ENCODE peak calls at places on chromosome 13, in four cellular contexts. W is substantia nigra; B is stimulated activated CD4-positive, alpha-beta T cell treated with anti-CD3 and anti-CD28 coated beads, Interleukin-15, amount 100 ng/mL, for 1 hour; C is activated T-cell treated with anti-CD3 and anti-CD28 coated beads for 1 hour. P is an unnamed sample.
A peak's percentile ranks its signal among the peaks of the same experiment; 100 is the strongest.

GRCh38 chr13:113967729-113968462 is 6.0 kb downstream of the C13orf46 start:
- DNase-seq in W (no peak), B (no peak), C (no peak), P (no peak)

GRCh38 chr13:105410602-105411001 is 1124.9 kb downstream of the EFNB2 start:
- DNase-seq in W (peak; percentile 17), B (peak; percentile 6), C (peak; percentile 1), P (peak; percentile 12)

GRCh38 chr13:49620170-49620621 is 8.1 kb upstream of the ARL11 start:
- DNase-seq in W (no peak), B (no peak), C (no peak), P (no peak)

GRCh38 chr13:95378603-95379002 is 77.4 kb upstream of the ABCC4 start:
- DNase-seq in W (no peak), B (no peak), C (no peak), P (no peak)

GRCh38 chr13:114019367-114019766 is 45.5 kb upstream of the C13orf46 start:
- DNase-seq in W (no peak), B (peak; percentile 42), C (peak; percentile 39), P (no peak)

GRCh38 chr13:75302031-75302430 is 179.9 kb downstream of the TBC1D4 start:
- DNase-seq in W (no peak), B (no peak), C (no peak), P (no peak)

GRCh38 chr13:104320446-104320845 is 1254.2 kb upstream of the SLC10A2 start:
- DNase-seq in W (no peak), B (no peak), C (no peak), P (no peak)

GRCh38 chr13:93230466-93230865 is 3.9 kb downstream of the GPC6 start:
- DNase-seq in W (no peak), B (no peak), C (no peak), P (no peak)

GRCh38 chr13:98839826-98840769 is 87.6 kb upstream of the SLC15A1 start:
- DNase-seq in W (no peak), B (peak; percentile 12), C (peak; percentile 13), P (peak; percentile 15)

GRCh38 chr13:67366533-67366932 is 136.4 kb upstream of the PCDH9 start:
- DNase-seq in W (no peak), B (no peak), C (no peak), P (no peak)

GRCh38 chr13:23354520-23354919 is 79.0 kb downstream of the SACS start:
- DNase-seq in W (no peak), B (no peak), C (no peak), P (no peak)

GRCh38 chr13:20808874-20809273 is 35.1 kb upstream of the EEF1AKMT1 start:
- DNase-seq in W (no peak), B (no peak), C (no peak), P (no peak)